ENCODE peak calls at places on chromosomes 12 and 14, in ten cellular contexts. E is tibial artery; X is CD8-positive, alpha-beta memory T cell; G is activated CD4-positive, CD25-positive, alpha-beta regulatory T cell treated with anti-CD3 and anti-CD28 coated beads, Interleukin-2, amount 50 U/mL, for 72 hours; T is NCI-H1105; N is HTR-8/SVneo; D is Daoy; Q is activated naive CD4-positive, alpha-beta T cell; B is left ventricle myocardium superior; A is HT-29. M is an unnamed sample.

GRCh38 chr12:130713581-130713991 is 2.5 kb downstream of the RIMBP2 start:
- DNase-seq in E (peak; percentile 15), X (no peak), G (no peak), T (no peak), N (no peak), D (peak; percentile 46), Q (no peak), B (no peak), A (no peak), M (no peak)

GRCh38 chr14:105059035-105059916 is 6.0 kb downstream of the GPR132 start:
- DNase-seq in E (no peak), X (peak; percentile 80), G (no peak), T (no peak), N (no peak), D (no peak), Q (no peak), B (peak; percentile 46), A (peak; percentile 17), M (no peak)

GRCh38 chr12:54584128-54584527 is 4.3 kb downstream of the PPP1R1A start:
- DNase-seq in E (no peak), X (no peak), G (no peak), T (no peak), N (no peak), D (no peak), Q (no peak), B (no peak), A (no peak), M (no peak)

GRCh38 chr12:91954761-91955160 is 190.9 kb downstream of the BTG1 start:
- DNase-seq in E (no peak), X (no peak), G (no peak), T (no peak), N (no peak), D (no peak), Q (no peak), B (no peak), A (no peak), M (no peak)

GRCh38 chr12:1947081-1947480 is 28.6 kb upstream of the CACNA2D4 start:
- DNase-seq in E (no peak), X (no peak), G (no peak), T (no peak), N (no peak), D (no peak), Q (no peak), B (no peak), A (no peak), M (no peak)

GRCh38 chr14:104280902-104281767 is 142.7 kb downstream of the KIF26A start:
- DNase-seq in E (no peak), X (no peak), G (peak; percentile 23), T (no peak), N (no peak), D (no peak), Q (no peak), B (no peak), A (no peak), M (peak; percentile 20)

GRCh38 chr12:12008232-12008850 is 62.4 kb upstream of the BCL2L14 start:
- DNase-seq in E (no peak), X (peak; percentile 26), G (no peak), T (no peak), N (no peak), D (peak; percentile 21), Q (no peak), B (no peak), A (peak; percentile 19), M (peak; percentile 71)

GRCh38 chr12:56119361-56119796 is 1.3 kb downstream of the ZC3H10 start:
- DNase-seq in E (peak; percentile 75), X (peak; percentile 57), G (no peak), T (peak; percentile 32), N (peak; percentile 84), D (peak; percentile 90), Q (no peak), B (peak; percentile 58), A (peak; percentile 90), M (no peak)

GRCh38 chr14:50062438-50063039 is 53.8 kb downstream of the VCPKMT start:
- DNase-seq in E (no peak), X (peak; percentile 79), G (peak; percentile 64), T (no peak), N (peak; percentile 80), D (peak; percentile 89), Q (no peak), B (no peak), A (peak; percentile 68), M (peak; percentile 67)

GRCh38 chr12:25877446-25877845 is 81.0 kb upstream of the RASSF8 start:
- DNase-seq in E (no peak), X (no peak), G (no peak), T (no peak), N (no peak), D (no peak), Q (no peak), B (no peak), A (no peak), M (no peak)

GRCh38 chr14:83520837-83521236 is 1987.2 kb upstream of the SEL1L start:
- DNase-seq in E (no peak), X (no peak), G (no peak), T (no peak), N (peak; percentile 41), D (no peak), Q (no peak), B (no peak), A (no peak), M (no peak)

GRCh38 chr12:46071335-46071734 is 81.0 kb upstream of the SCAF11 start:
- DNase-seq in E (no peak), X (no peak), G (no peak), T (no peak), N (no peak), D (no peak), Q (no peak), B (no peak), A (peak; percentile 7), M (no peak)

GRCh38 chr14:91303091-91303923 is 58.8 kb upstream of the GPR68 start:
- DNase-seq in E (no peak), X (peak; percentile 21), G (peak; percentile 63), T (no peak), N (no peak), D (peak; percentile 58), Q (no peak), B (peak; percentile 58), A (peak; percentile 54), M (no peak)

GRCh38 chr12:56115329-56115728 is 1.1 kb upstream of the RPL41 start:
- DNase-seq in E (no peak), X (no peak), G (no peak), T (no peak), N (no peak), D (peak; percentile 57), Q (no peak), B (peak; percentile 38), A (peak; percentile 13), M (no peak)

GRCh38 chr12:2498961-2499500 is 295.7 kb upstream of the FKBP4 start:
- DNase-seq in E (no peak), X (no peak), G (no peak), T (peak; percentile 51), N (no peak), D (no peak), Q (no peak), B (no peak), A (peak; percentile 18), M (no peak)

GRCh38 chr14:50773632-50774541 is 57.1 kb downstream of the NIN start:
- DNase-seq in E (peak; percentile 30), X (no peak), G (no peak), T (peak; percentile 29), N (peak; percentile 64), D (peak; percentile 69), Q (no peak), B (no peak), A (peak; percentile 69), M (peak; percentile 38)

GRCh38 chr14:103923863-103924262 is 4.4 kb upstream of the TDRD9 start:
- DNase-seq in E (no peak), X (no peak), G (no peak), T (no peak), N (no peak), D (no peak), Q (no peak), B (peak; percentile 67), A (no peak), M (no peak)

GRCh38 chr14:54703082-54703481 is 136.2 kb downstream of the SAMD4A start:
- DNase-seq in E (no peak), X (no peak), G (no peak), T (no peak), N (no peak), D (no peak), Q (no peak), B (no peak), A (no peak), M (no peak)

GRCh38 chr12:124688356-124688992 is 121.1 kb upstream of the NCOR2 start:
- DNase-seq in E (no peak), X (no peak), G (no peak), T (no peak), N (no peak), D (no peak), Q (no peak), B (no peak), A (no peak), M (no peak)

GRCh38 chr14:55807059-55807499 is 227.1 kb downstream of the KTN1 start:
- DNase-seq in E (peak; percentile 72), X (peak; percentile 86), G (peak; percentile 38), T (peak; percentile 91), N (peak; percentile 31), D (peak; percentile 85), Q (peak; percentile 10), B (peak; percentile 90), A (peak; percentile 88), M (peak; percentile 50)

GRCh38 chr12:72522411-72522810 is 250.2 kb downstream of the TRHDE start:
- DNase-seq in E (no peak), X (no peak), G (no peak), T (no peak), N (no peak), D (no peak), Q (no peak), B (no peak), A (no peak), M (no peak)

GRCh38 chr12:33012226-33012625 is 115.6 kb upstream of the PKP2 start:
- DNase-seq in E (no peak), X (no peak), G (no peak), T (no peak), N (no peak), D (no peak), Q (no peak), B (no peak), A (no peak), M (no peak)

M was measured in activated naive CD8-positive, alpha-beta T cell treated with anti-CD3 and anti-CD28 coated beads, Interleukin-2, amount 10 ng/mL, durations not matched to agents 7 days and 5 days.